ENCODE peak calls at places on chromosomes 3 and 15, in four cellular contexts. H is NCI-H1105; D is esophagus muscularis mucosa; O is activated naive CD8-positive, alpha-beta T cell treated with anti-CD3 and anti-CD28 coated beads, Interleukin-2, amount 50 U/mL, for 24 hours. A is an unnamed sample.
A peak's percentile ranks its signal among the peaks of the same experiment; 100 is the strongest.

GRCh38 chr15:60793656-60794055 is 314.7 kb upstream of the ICE2 start:
- DNase-seq in H (no peak), D (no peak), O (no peak), A (no peak)

GRCh38 chr15:95439812-95440380 is 890.6 kb upstream of the NR2F2 start:
- DNase-seq in H (no peak), D (no peak), O (no peak), A (no peak)

GRCh38 chr15:55774113-55774970 is 31.4 kb upstream of the PRTG start:
- DNase-seq in H (no peak), D (no peak), O (peak; percentile 42), A (no peak)

GRCh38 chr3:43062556-43063040 is 43.3 kb downstream of the POMGNT2 start:
- DNase-seq in H (no peak), D (peak; percentile 72), O (no peak), A (no peak)

GRCh38 chr3:157081681-157082210 is 78.2 kb downstream of the CCNL1 start:
- DNase-seq in H (no peak), D (peak; percentile 95), O (peak; percentile 95), A (no peak)

GRCh38 chr15:63461230-63461629 is 43.2 kb upstream of the USP3 start:
- DNase-seq in H (no peak), D (no peak), O (no peak), A (no peak)

GRCh38 chr15:69551391-69552056 is 98.9 kb downstream of the RPLP1 start:
- DNase-seq in H (no peak), D (no peak), O (no peak), A (no peak)

GRCh38 chr3:152109038-152109437 is 159.7 kb upstream of the MBNL1 start:
- DNase-seq in H (no peak), D (no peak), O (no peak), A (no peak)

GRCh38 chr3:129359102-129359461 is 69.4 kb downstream of the EFCAB12 start:
- DNase-seq in H (no peak), D (no peak), O (no peak), A (no peak)

GRCh38 chr3:35216501-35217266 is 422.6 kb upstream of the ARPP21 start:
- DNase-seq in H (no peak), D (no peak), O (no peak), A (no peak)

GRCh38 chr3:123773681-123774431 is 110.3 kb downstream of the MYLK start:
- DNase-seq in H (no peak), D (peak; percentile 92), O (no peak), A (no peak)

GRCh38 chr15:95826831-95827230 is 503.7 kb upstream of the NR2F2 start:
- DNase-seq in H (no peak), D (no peak), O (no peak), A (no peak)

GRCh38 chr3:117660941-117661635 is 951.5 kb downstream of the TUSC7 start:
- DNase-seq in H (no peak), D (no peak), O (no peak), A (no peak)

GRCh38 chr15:82739086-82739485 is 29.4 kb upstream of the AP3B2 start:
- DNase-seq in H (no peak), D (no peak), O (no peak), A (no peak)

GRCh38 chr15:101250331-101250730 is 1.5 kb downstream of the CHSY1 start:
- DNase-seq in H (no peak), D (no peak), O (no peak), A (no peak)

GRCh38 chr3:142495103-142495502 is 47.3 kb upstream of the XRN1 start:
- DNase-seq in H (no peak), D (no peak), O (no peak), A (no peak)

GRCh38 chr3:117278424-117279190 is 569.0 kb downstream of the TUSC7 start:
- DNase-seq in H (no peak), D (no peak), O (no peak), A (no peak)

GRCh38 chr3:47441796-47442551 is 33.8 kb downstream of the SCAP start:
- DNase-seq in H (no peak), D (no peak), O (no peak), A (no peak)

GRCh38 chr3:133851266-133851906 is 44.3 kb downstream of the RAB6B start:
- DNase-seq in H (no peak), D (no peak), O (no peak), A (no peak)

GRCh38 chr3:150149651-150150051 is 179.0 kb upstream of the PFN2 start:
- DNase-seq in H (no peak), D (peak; percentile 57), O (no peak), A (no peak)

GRCh38 chr3:30672959-30673358 is 66.6 kb downstream of the TGFBR2 start:
- DNase-seq in H (no peak), D (no peak), O (no peak), A (no peak)

GRCh38 chr15:31102049-31102321 is 460 bp upstream of the TRPM1 start:
- DNase-seq in H (no peak), D (peak; percentile 47), O (no peak), A (no peak)

GRCh38 chr3:69282191-69282590 is 103.7 kb downstream of the FRMD4B start:
- DNase-seq in H (no peak), D (no peak), O (peak; percentile 64), A (no peak)

GRCh38 chr3:79844176-79844575 is 76.4 kb upstream of the ROBO1 start:
- DNase-seq in H (peak; percentile 12), D (no peak), O (no peak), A (no peak)

GRCh38 chr3:12193485-12194165 is 34.9 kb upstream of the TIMP4 start:
- DNase-seq in H (no peak), D (peak; percentile 75), O (peak; percentile 59), A (no peak)

GRCh38 chr3:110741891-110742290 is 329.7 kb upstream of the NECTIN3 start:
- DNase-seq in H (no peak), D (no peak), O (no peak), A (no peak)

GRCh38 chr15:90869601-90870353 is 1.4 kb downstream of the FURIN start:
- DNase-seq in H (no peak), D (no peak), O (peak; percentile 72), A (no peak)

GRCh38 chr15:62306851-62307504 is 141.9 kb upstream of the C2CD4B start:
- DNase-seq in H (peak; percentile 69), D (no peak), O (no peak), A (peak; percentile 34)

GRCh38 chr15:54840999-54841398 is 355.7 kb downstream of the RSL24D1 start:
- DNase-seq in H (no peak), D (no peak), O (no peak), A (no peak)